ENCODE peak calls at places on chromosomes 7 and 10, in seven cellular contexts. Y is left cardiac atrium, L is NCI-H1105, B is C1 segment of cervical spinal cord, G is NCI-H1436, U is astrocyte, R is glutamatergic neuron. D is an unnamed sample.
A peak's percentile ranks its signal among the peaks of the same experiment; 100 is the strongest.

GRCh38 chr7:46383605-46384004 is 462.5 kb upstream of the IGFBP3 start:
- DNase-seq in Y (no peak), L (no peak), B (no peak), G (no peak), U (peak; percentile 71), R (no peak), D (no peak)

GRCh38 chr7:115548756-115549155 is 481.8 kb downstream of the TFEC start:
- DNase-seq in Y (no peak), L (no peak), B (no peak), G (no peak), U (peak; percentile 25), R (no peak), D (no peak)

GRCh38 chr10:43026039-43026973 is 50.6 kb upstream of the RET start:
- DNase-seq in Y (no peak), L (no peak), B (no peak), G (no peak), U (no peak), R (peak; percentile 75), D (no peak)

GRCh38 chr7:132977234-132977633 is 104.7 kb downstream of the CHCHD3 start:
- DNase-seq in Y (no peak), L (no peak), B (no peak), G (peak; percentile 0), U (no peak), R (no peak), D (no peak)

GRCh38 chr7:13197501-13197900 is 510.1 kb downstream of the ARL4A start:
- DNase-seq in Y (no peak), L (no peak), B (no peak), G (no peak), U (peak; percentile 68), R (no peak), D (no peak)

GRCh38 chr7:151429555-151430331 is 10.2 kb downstream of the CRYGN start:
- DNase-seq in Y (no peak), L (no peak), B (no peak), G (no peak), U (no peak), R (no peak), D (no peak)

GRCh38 chr10:94076325-94076841 is 82.7 kb downstream of the PLCE1 start:
- DNase-seq in Y (no peak), L (no peak), B (no peak), G (no peak), U (peak; percentile 51), R (no peak), D (no peak)

GRCh38 chr7:149161241-149161848 is 14.1 kb downstream of the ZNF398 start:
- DNase-seq in Y (no peak), L (no peak), B (no peak), G (no peak), U (no peak), R (no peak), D (no peak)

GRCh38 chr10:58081353-58081752 is 186.3 kb downstream of the IPMK start:
- DNase-seq in Y (no peak), L (no peak), B (no peak), G (no peak), U (peak; percentile 10), R (no peak), D (no peak)

GRCh38 chr10:45452743-45453452 is 78.9 kb downstream of the ALOX5 start:
- DNase-seq in Y (peak; percentile 62), L (no peak), B (no peak), G (no peak), U (no peak), R (no peak), D (no peak)

GRCh38 chr7:98555403-98555802 is 61.7 kb upstream of the NPTX2 start:
- DNase-seq in Y (no peak), L (peak; percentile 6), B (no peak), G (no peak), U (no peak), R (no peak), D (no peak)

GRCh38 chr10:78401882-78402367 is 368.3 kb downstream of the RPS24 start:
- DNase-seq in Y (peak; percentile 37), L (no peak), B (peak; percentile 46), G (no peak), U (no peak), R (no peak), D (no peak)